ENCODE peak calls at places on chromosomes 4 and X, in six cellular contexts. One of them, this sample, is unnamed.

GRCh38 chr4:153246446-153247115 is 42.3 kb downstream of the TRIM2 start:
- DNase-seq in IMR-90: no peak
- DNase-seq in body of pancreas: no peak
- DNase-seq in thyroid gland: no peak
- DNase-seq in CD4-positive, alpha-beta T cell: no peak
- DNase-seq in esophagus squamous epithelium: no peak
- DNase-seq in this sample: no peak

GRCh38 chr4:180081072-180081471 is 2162.1 kb upstream of the TENM3 start:
- DNase-seq in thyroid gland: no peak
- DNase-seq in body of pancreas: no peak
- DNase-seq in IMR-90: no peak
- DNase-seq in CD4-positive, alpha-beta T cell: no peak
- DNase-seq in esophagus squamous epithelium: no peak
- DNase-seq in this sample: no peak

GRCh38 chr4:184932343-184932742 is 85.9 kb upstream of the HELT start:
- DNase-seq in CD4-positive, alpha-beta T cell: no peak
- DNase-seq in esophagus squamous epithelium: no peak
- DNase-seq in thyroid gland: peak; percentile 13
- DNase-seq in body of pancreas: no peak
- DNase-seq in IMR-90: no peak
- DNase-seq in this sample: no peak

GRCh38 chrX:12269484-12269883 is 131.2 kb downstream of the FRMPD4 start:
- DNase-seq in IMR-90: no peak
- DNase-seq in CD4-positive, alpha-beta T cell: no peak
- DNase-seq in esophagus squamous epithelium: no peak
- DNase-seq in body of pancreas: no peak
- DNase-seq in thyroid gland: no peak
- DNase-seq in this sample: no peak

GRCh38 chrX:135477576-135477975 is 42.9 kb upstream of the INTS6L start:
- DNase-seq in body of pancreas: peak; percentile 84
- DNase-seq in esophagus squamous epithelium: no peak
- DNase-seq in IMR-90: peak; percentile 49
- DNase-seq in thyroid gland: peak; percentile 89
- DNase-seq in CD4-positive, alpha-beta T cell: peak; percentile 32
- DNase-seq in this sample: peak; percentile 61

GRCh38 chrX:153414838-153415552 is 3.7 kb downstream of the ZFP92 start:
- DNase-seq in IMR-90: no peak
- DNase-seq in esophagus squamous epithelium: no peak
- DNase-seq in CD4-positive, alpha-beta T cell: no peak
- DNase-seq in thyroid gland: no peak
- DNase-seq in body of pancreas: no peak
- DNase-seq in this sample: no peak

GRCh38 chrX:97119474-97120109 is 235.9 kb downstream of the RPA4 start:
- DNase-seq in CD4-positive, alpha-beta T cell: no peak
- DNase-seq in thyroid gland: no peak
- DNase-seq in body of pancreas: no peak
- DNase-seq in esophagus squamous epithelium: no peak
- DNase-seq in IMR-90: no peak
- DNase-seq in this sample: no peak

GRCh38 chr4:2172161-2172560 is 69.8 kb downstream of the HAUS3 start:
- DNase-seq in CD4-positive, alpha-beta T cell: no peak
- DNase-seq in esophagus squamous epithelium: no peak
- DNase-seq in IMR-90: no peak
- DNase-seq in body of pancreas: no peak
- DNase-seq in thyroid gland: no peak
- DNase-seq in this sample: no peak

GRCh38 chrX:40380649-40381488 is 199.9 kb upstream of the ATP6AP2 start:
- DNase-seq in CD4-positive, alpha-beta T cell: no peak
- DNase-seq in IMR-90: no peak
- DNase-seq in esophagus squamous epithelium: no peak
- DNase-seq in thyroid gland: peak; percentile 14
- DNase-seq in body of pancreas: no peak
- DNase-seq in this sample: no peak

GRCh38 chr4:26458104-26458503 is 32.2 kb downstream of the CCKAR start:
- DNase-seq in IMR-90: peak; percentile 91
- DNase-seq in esophagus squamous epithelium: no peak
- DNase-seq in body of pancreas: no peak
- DNase-seq in CD4-positive, alpha-beta T cell: no peak
- DNase-seq in thyroid gland: no peak
- DNase-seq in this sample: peak; percentile 84

GRCh38 chr4:136505020-136505419 is 1027.3 kb downstream of the PCDH18 start:
- DNase-seq in thyroid gland: no peak
- DNase-seq in esophagus squamous epithelium: no peak
- DNase-seq in IMR-90: no peak
- DNase-seq in body of pancreas: no peak
- DNase-seq in CD4-positive, alpha-beta T cell: no peak
- DNase-seq in this sample: no peak

GRCh38 chrX:13473666-13474516 is 95.5 kb upstream of the EGFL6 start:
- DNase-seq in esophagus squamous epithelium: no peak
- DNase-seq in body of pancreas: no peak
- DNase-seq in thyroid gland: no peak
- DNase-seq in IMR-90: peak; percentile 40
- DNase-seq in CD4-positive, alpha-beta T cell: peak; percentile 2
- DNase-seq in this sample: peak; percentile 26

DNA sequence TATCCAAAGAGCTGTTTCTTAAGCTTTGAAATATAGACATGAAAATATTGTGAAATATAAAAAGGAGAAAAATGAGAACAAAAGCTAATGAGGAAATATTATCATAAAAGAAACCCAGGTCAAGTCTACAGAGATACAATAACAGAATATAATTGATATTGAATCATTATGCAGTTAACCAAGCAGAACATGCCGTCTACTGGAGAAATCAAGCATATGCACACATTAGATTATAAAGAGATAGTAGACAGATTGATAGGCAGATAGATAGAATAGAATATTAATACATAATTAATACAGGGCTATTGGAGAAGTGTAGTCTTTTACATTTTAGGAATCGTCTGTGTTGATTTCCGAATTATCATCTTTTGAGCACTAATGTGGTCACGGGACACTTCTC is 208.5 kb downstream of the EPHA5 start:
- DNase-seq in esophagus squamous epithelium: no peak
- DNase-seq in CD4-positive, alpha-beta T cell: no peak
- DNase-seq in body of pancreas: no peak
- DNase-seq in thyroid gland: no peak
- DNase-seq in IMR-90: no peak
- DNase-seq in this sample: no peak
- TF ChIP-seq CTCF in esophagus squamous epithelium: no peak
- TF ChIP-seq CTCF in CD4-positive, alpha-beta T cell: no peak
- TF ChIP-seq CTCF in body of pancreas: no peak
- TF ChIP-seq CTCF in thyroid gland: no peak
- TF ChIP-seq CTCF in IMR-90: no peak
- TF ChIP-seq CTCF in this sample: no peak

DNA sequence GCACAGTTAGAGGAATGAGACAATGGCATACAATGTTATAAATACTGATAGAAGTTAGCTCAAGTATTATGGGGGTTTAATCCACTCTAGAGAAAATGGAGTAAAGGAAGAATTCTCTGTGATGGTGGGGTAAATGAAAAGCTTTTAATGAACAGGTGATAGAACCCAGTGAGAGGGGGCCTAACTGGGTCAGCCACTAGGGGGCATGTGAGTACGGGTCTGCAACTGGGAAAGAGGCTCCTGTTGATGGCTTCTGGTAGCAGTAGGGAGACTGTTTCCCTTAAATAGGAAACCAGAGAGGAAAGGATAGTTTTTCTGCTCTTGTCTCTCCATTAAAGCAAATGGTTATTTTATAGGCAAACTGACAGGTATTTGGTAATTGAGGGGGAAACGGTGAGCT is 132.8 kb upstream of the GPR101 start:
- DNase-seq in IMR-90: no peak
- DNase-seq in thyroid gland: no peak
- DNase-seq in body of pancreas: peak; percentile 13
- DNase-seq in esophagus squamous epithelium: no peak
- DNase-seq in CD4-positive, alpha-beta T cell: no peak
- DNase-seq in this sample: no peak
- TF ChIP-seq CTCF in IMR-90: no peak
- TF ChIP-seq CTCF in thyroid gland: no peak
- TF ChIP-seq CTCF in body of pancreas: no peak
- TF ChIP-seq CTCF in esophagus squamous epithelium: no peak
- TF ChIP-seq CTCF in CD4-positive, alpha-beta T cell: no peak
- TF ChIP-seq CTCF in this sample: no peak

GRCh38 chr4:155999743-156000142 is 46.1 kb upstream of the CTSO start:
- DNase-seq in CD4-positive, alpha-beta T cell: no peak
- DNase-seq in IMR-90: no peak
- DNase-seq in esophagus squamous epithelium: no peak
- DNase-seq in body of pancreas: no peak
- DNase-seq in thyroid gland: no peak
- DNase-seq in this sample: peak; percentile 32
- TF ChIP-seq CTCF in CD4-positive, alpha-beta T cell: no peak
- TF ChIP-seq CTCF in IMR-90: no peak
- TF ChIP-seq CTCF in esophagus squamous epithelium: no peak
- TF ChIP-seq CTCF in body of pancreas: no peak
- TF ChIP-seq CTCF in thyroid gland: no peak
- TF ChIP-seq CTCF in this sample: peak; percentile 49

GRCh38 chr4:98199247-98199646 is 56.0 kb upstream of the STPG2 start:
- DNase-seq in IMR-90: no peak
- DNase-seq in thyroid gland: no peak
- DNase-seq in esophagus squamous epithelium: no peak
- DNase-seq in CD4-positive, alpha-beta T cell: no peak
- DNase-seq in body of pancreas: peak; percentile 49
- DNase-seq in this sample: no peak
- TF ChIP-seq CTCF in IMR-90: no peak
- TF ChIP-seq CTCF in thyroid gland: no peak
- TF ChIP-seq CTCF in esophagus squamous epithelium: no peak
- TF ChIP-seq CTCF in CD4-positive, alpha-beta T cell: no peak
- TF ChIP-seq CTCF in body of pancreas: no peak
- TF ChIP-seq CTCF in this sample: no peak

GRCh38 chrX:57930051-57930450 is 19.8 kb upstream of the ZXDA start:
- DNase-seq in esophagus squamous epithelium: no peak
- DNase-seq in CD4-positive, alpha-beta T cell: no peak
- DNase-seq in body of pancreas: no peak
- DNase-seq in IMR-90: peak; percentile 11
- DNase-seq in thyroid gland: no peak
- DNase-seq in this sample: no peak
- TF ChIP-seq CTCF in esophagus squamous epithelium: no peak
- TF ChIP-seq CTCF in CD4-positive, alpha-beta T cell: no peak
- TF ChIP-seq CTCF in body of pancreas: no peak
- TF ChIP-seq CTCF in IMR-90: no peak
- TF ChIP-seq CTCF in thyroid gland: no peak
- TF ChIP-seq CTCF in this sample: no peak

DNA sequence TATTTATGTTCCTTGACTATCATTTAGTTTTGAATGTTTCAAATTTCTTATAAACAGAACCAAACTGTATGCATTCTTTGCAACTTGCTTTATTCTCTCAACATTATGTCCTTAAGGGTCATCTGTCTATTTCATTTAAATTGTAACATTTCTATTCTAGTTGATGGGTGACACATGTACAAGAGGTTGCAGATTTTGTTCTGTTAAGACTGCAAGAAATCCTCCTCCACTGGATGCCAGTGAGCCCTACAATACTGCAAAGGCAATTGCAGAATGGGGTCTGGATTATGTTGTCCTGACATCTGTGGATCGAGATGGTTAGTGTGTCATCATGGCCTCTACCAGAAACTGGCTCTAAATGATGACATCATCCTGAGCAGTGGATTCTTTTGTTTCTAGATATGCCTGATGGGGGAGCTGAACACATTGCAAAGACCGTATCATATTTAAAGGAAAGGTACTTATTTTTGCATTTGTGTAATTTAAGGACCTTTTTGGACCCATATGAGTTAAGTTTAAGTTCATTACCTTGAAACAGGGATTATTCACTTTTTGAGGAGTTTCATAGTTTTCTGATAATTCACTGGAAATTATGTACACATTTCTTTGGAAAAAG is 6.1 kb downstream of the LIAS start:
- DNase-seq in IMR-90: peak; percentile 92
- DNase-seq in thyroid gland: no peak
- DNase-seq in CD4-positive, alpha-beta T cell: no peak
- DNase-seq in esophagus squamous epithelium: no peak
- DNase-seq in body of pancreas: no peak
- DNase-seq in this sample: peak; percentile 83
- TF ChIP-seq CTCF in IMR-90: peak; percentile 31
- TF ChIP-seq CTCF in thyroid gland: no peak
- TF ChIP-seq CTCF in CD4-positive, alpha-beta T cell: no peak
- TF ChIP-seq CTCF in esophagus squamous epithelium: no peak
- TF ChIP-seq CTCF in body of pancreas: no peak
- TF ChIP-seq CTCF in this sample: peak; percentile 26

DNA sequence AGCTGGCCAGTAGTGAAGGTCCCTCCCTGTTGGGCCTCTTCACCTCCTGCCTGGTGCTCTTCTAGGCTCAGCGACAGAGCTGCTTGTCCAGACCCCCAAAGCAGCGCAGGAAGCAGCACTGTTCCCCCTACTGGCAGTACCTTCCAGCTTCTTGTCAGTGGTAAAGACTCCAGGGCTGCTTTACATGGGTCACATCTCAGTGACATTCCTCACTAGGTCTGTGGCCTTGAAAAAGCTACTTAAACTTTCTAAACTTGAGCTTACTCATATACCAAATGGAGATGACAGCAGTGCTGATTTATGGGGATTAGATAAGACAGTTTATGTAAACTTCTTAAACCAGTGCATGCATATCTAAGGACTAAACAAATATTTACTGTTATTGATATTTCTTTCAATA is 117.3 kb downstream of the FAT4 start:
- DNase-seq in IMR-90: peak; percentile 20
- DNase-seq in esophagus squamous epithelium: no peak
- DNase-seq in CD4-positive, alpha-beta T cell: no peak
- DNase-seq in thyroid gland: no peak
- DNase-seq in body of pancreas: no peak
- DNase-seq in this sample: peak; percentile 12
- TF ChIP-seq CTCF in IMR-90: peak; percentile 22
- TF ChIP-seq CTCF in esophagus squamous epithelium: no peak
- TF ChIP-seq CTCF in CD4-positive, alpha-beta T cell: no peak
- TF ChIP-seq CTCF in thyroid gland: no peak
- TF ChIP-seq CTCF in body of pancreas: no peak
- TF ChIP-seq CTCF in this sample: peak; percentile 25

DNA sequence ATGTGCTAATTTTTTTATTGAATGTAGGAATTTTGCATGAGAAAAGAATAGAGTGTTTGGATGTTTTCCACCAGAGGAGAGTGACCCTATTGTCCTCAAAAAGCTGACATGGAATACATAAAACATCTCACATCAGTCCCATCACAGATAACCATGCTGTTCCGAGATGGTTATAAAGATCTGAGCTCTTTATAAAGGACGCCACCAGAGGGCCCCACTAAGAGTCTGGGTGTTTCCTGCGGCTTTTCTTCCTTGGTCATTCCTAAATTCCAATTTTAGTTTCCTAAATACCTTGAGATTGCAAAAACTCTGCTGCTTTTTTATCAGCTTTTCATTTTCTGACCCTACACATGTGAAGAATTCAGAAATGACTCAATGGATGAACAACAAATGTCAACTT is 504.5 kb upstream of the FRG1 start:
- DNase-seq in CD4-positive, alpha-beta T cell: no peak
- DNase-seq in IMR-90: no peak
- DNase-seq in body of pancreas: no peak
- DNase-seq in esophagus squamous epithelium: no peak
- DNase-seq in thyroid gland: no peak
- DNase-seq in this sample: no peak
- TF ChIP-seq CTCF in CD4-positive, alpha-beta T cell: no peak
- TF ChIP-seq CTCF in IMR-90: no peak
- TF ChIP-seq CTCF in body of pancreas: no peak
- TF ChIP-seq CTCF in esophagus squamous epithelium: no peak
- TF ChIP-seq CTCF in thyroid gland: no peak
- TF ChIP-seq CTCF in this sample: no peak

GRCh38 chr4:12041828-12042227 is 613.1 kb upstream of the HS3ST1 start:
- DNase-seq in CD4-positive, alpha-beta T cell: no peak
- DNase-seq in thyroid gland: no peak
- DNase-seq in esophagus squamous epithelium: no peak
- DNase-seq in IMR-90: no peak
- DNase-seq in body of pancreas: no peak
- DNase-seq in this sample: no peak
- TF ChIP-seq CTCF in CD4-positive, alpha-beta T cell: no peak
- TF ChIP-seq CTCF in thyroid gland: no peak
- TF ChIP-seq CTCF in esophagus squamous epithelium: no peak
- TF ChIP-seq CTCF in IMR-90: no peak
- TF ChIP-seq CTCF in body of pancreas: no peak
- TF ChIP-seq CTCF in this sample: no peak